ENCODE peak calls at places on chromosomes 5 and 9, in four cellular contexts. Q is IMR-90, E is testis, Y is H54. Z is an unnamed sample.
A peak's percentile ranks its signal among the peaks of the same experiment; 100 is the strongest.

GRCh38 chr9:105216440-105217178 is 27.8 kb upstream of the SLC44A1 start:
- DNase-seq in E (peak; percentile 58), Q (no peak), Y (no peak), Z (no peak)

GRCh38 chr5:137491121-137491520 is 8.0 kb downstream of the SPOCK1 start:
- DNase-seq in Y (no peak), Q (peak; percentile 38), E (no peak), Z (no peak)

GRCh38 chr5:6704361-6704851 is 8.8 kb upstream of the TENT4A start:
- DNase-seq in Y (peak; percentile 88), E (no peak), Q (peak; percentile 92), Z (peak; percentile 86)

GRCh38 chr5:76836585-76836984 is 13.2 kb upstream of the S100Z start:
- DNase-seq in Y (no peak), Q (no peak), E (no peak), Z (no peak)

GRCh38 chr5:68554566-68555279 is 339.2 kb downstream of the PIK3R1 start:
- DNase-seq in E (peak; percentile 85), Q (peak; percentile 59), Y (no peak), Z (no peak)

GRCh38 chr9:133417541-133418461 is at the start of gene REXO4:
- DNase-seq in E (peak; percentile 80), Q (peak; percentile 85), Y (peak; percentile 95), Z (peak; percentile 82)

GRCh38 chr5:73955447-73955846 is 329.5 kb downstream of the ARHGEF28 start:
- DNase-seq in E (no peak), Y (no peak), Q (no peak), Z (no peak)

GRCh38 chr9:27853529-27853928 is 280.2 kb upstream of the C9orf72 start:
- DNase-seq in Y (no peak), Q (no peak), E (no peak), Z (no peak)

GRCh38 chr5:17187401-17187800 is 30.0 kb upstream of the BASP1 start:
- DNase-seq in Q (peak; percentile 82), Y (no peak), E (no peak), Z (no peak)

GRCh38 chr9:129483467-129484324 is 137.2 kb downstream of the C9orf50 start:
- DNase-seq in Y (no peak), Q (peak; percentile 85), E (peak; percentile 89), Z (peak; percentile 94)

GRCh38 chr5:65066385-65066784 is 297.7 kb downstream of the CWC27 start:
- DNase-seq in Q (no peak), E (peak; percentile 46), Y (no peak), Z (no peak)

GRCh38 chr5:67234671-67235176 is 38.1 kb upstream of the CD180 start:
- DNase-seq in E (peak; percentile 33), Q (peak; percentile 76), Y (no peak), Z (no peak)

GRCh38 chr9:137168907-137169763 is 716 bp downstream of the LRRC26 start:
- DNase-seq in Q (peak; percentile 19), E (peak; percentile 58), Y (no peak), Z (no peak)

GRCh38 chr9:137167113-137167751 is 2.6 kb downstream of the LRRC26 start:
- DNase-seq in Y (no peak), E (no peak), Q (no peak), Z (no peak)

GRCh38 chr9:137168575-137168906 is 1.3 kb downstream of the LRRC26 start:
- DNase-seq in Y (no peak), E (no peak), Q (no peak), Z (no peak)

GRCh38 chr9:137166242-137167112 is 3.4 kb downstream of the LRRC26 start:
- DNase-seq in Y (no peak), E (no peak), Q (no peak), Z (no peak)

GRCh38 chr9:137167752-137168574 is 1.9 kb downstream of the LRRC26 start:
- DNase-seq in Q (no peak), E (no peak), Y (peak; percentile 96), Z (no peak)
- TF ChIP-seq POLR2A in Q (no peak), E (no peak), Y (no peak), Z (no peak)

GRCh38 chr9:130845254-130845653 is 10.2 kb downstream of the ABL1 start:
- DNase-seq in Q (no peak), Y (no peak), E (no peak), Z (no peak)

GRCh38 chr9:130846487-130847305 is 11.6 kb downstream of the ABL1 start:
- DNase-seq in Q (peak; percentile 80), E (peak; percentile 34), Y (no peak), Z (peak; percentile 84)

GRCh38 chr9:130849356-130849755 is 14.3 kb downstream of the ABL1 start:
- DNase-seq in Q (no peak), Y (no peak), E (no peak), Z (no peak)

GRCh38 chr9:130845901-130846381 is 10.9 kb downstream of the ABL1 start:
- DNase-seq in Q (peak; percentile 93), E (no peak), Y (no peak), Z (no peak)

DNA sequence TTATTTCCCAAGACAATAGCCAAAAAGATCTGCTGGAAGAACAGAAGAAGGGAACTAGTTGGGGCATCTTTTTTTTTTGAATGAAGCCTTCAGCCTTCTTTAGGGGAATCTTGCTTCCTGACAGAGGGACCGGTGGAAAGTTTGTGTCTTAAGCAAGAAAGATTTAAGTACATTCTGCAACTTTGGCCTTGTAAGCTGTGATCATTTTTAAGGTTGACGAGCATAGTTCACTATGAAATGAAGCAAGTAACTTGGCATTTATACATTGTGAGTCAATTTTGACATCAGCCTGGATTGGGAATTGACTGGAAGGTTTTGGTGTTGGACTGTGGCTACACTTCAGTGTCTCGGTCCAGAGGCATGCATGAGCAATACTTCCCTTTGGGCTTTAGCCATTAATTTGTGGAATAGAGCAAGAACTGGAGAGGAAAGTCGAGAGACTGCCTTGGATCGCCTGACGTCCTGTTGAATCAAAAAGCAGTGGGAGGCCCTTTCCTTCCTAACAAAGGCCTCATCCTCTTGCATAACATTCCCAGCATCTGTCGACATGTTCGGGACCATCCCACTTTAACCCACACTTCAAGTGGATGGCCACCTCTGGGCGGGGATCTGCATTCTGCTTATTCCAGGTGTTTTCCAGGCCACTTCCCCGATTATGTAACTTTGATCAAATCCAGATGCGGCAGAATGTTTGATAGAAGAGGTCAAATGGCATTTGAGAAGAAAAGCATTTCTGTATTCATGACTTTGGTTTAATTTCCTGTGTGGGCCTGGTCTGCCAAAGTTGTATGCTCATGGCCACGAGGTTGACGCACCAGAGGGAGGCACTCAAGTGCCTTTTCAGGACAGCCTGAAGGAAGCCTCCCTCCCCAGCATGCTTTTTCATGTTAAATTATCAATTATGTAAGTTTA is 12.5 kb downstream of the ABL1 start:
- DNase-seq in Y (no peak), Q (peak; percentile 100), E (peak; percentile 58), Z (peak; percentile 66)
- TF ChIP-seq POLR2A in Y (no peak), Q (peak; percentile 78), E (no peak), Z (peak; percentile 35)

GRCh38 chr5:134138416-134139376 is 24.2 kb downstream of the TCF7 start:
- DNase-seq in Y (peak; percentile 72), Q (peak; percentile 69), E (peak; percentile 6), Z (no peak)
- TF ChIP-seq POLR2A in Y (no peak), Q (no peak), E (no peak), Z (no peak)

GRCh38 chr9:125261501-125262216 is at the start of gene GAPVD1:
- DNase-seq in Y (peak; percentile 100), E (peak; percentile 88), Q (peak; percentile 72), Z (peak; percentile 85)
- TF ChIP-seq POLR2A in Y (peak; percentile 86), E (no peak), Q (peak; percentile 37), Z (peak; percentile 55)

DNA sequence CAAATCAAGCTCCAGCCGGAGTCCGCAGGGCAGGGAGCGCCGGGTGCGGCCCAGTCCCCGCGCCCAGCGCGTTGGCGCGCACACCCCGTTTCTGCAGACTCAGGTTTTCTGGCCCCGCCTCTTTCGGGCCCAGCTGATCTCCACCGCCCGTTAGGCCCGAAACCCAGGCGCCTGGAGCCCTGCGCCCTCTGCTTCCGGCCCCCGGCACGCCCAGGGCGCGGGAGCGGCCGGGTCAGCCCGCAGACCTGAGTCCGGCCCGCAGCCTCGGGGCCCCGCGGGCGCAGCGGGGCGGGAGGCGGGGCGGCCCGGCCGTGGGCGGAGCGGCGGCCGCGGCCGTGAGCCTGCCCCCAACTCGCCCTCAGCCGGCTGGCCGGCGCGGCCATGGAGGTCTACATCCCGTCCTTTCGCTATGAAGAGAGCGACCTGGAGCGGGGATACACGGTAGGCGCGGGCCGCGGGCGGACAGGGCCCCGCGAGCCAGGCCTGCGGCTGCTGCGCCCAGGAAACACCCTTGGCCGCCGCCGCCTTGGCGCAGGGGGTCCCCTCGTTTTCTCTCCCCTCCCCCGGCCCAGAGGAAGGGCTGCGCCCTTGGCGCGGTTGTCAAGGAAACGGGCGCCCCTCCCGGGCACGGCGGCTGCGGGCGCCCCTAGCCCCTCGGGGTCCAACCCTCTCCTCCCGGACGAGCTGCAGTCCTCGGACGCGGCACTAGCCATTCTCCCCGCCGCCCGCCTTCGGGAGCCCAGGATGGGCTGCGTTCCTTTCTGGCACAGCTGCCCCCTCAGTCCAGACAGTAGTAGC is at the start of gene SNX24:
- DNase-seq in Y (peak; percentile 73), Q (peak; percentile 56), E (peak; percentile 83), Z (peak; percentile 85)
- TF ChIP-seq POLR2A in Y (peak; percentile 79), Q (peak; percentile 53), E (no peak), Z (peak; percentile 23)

DNA sequence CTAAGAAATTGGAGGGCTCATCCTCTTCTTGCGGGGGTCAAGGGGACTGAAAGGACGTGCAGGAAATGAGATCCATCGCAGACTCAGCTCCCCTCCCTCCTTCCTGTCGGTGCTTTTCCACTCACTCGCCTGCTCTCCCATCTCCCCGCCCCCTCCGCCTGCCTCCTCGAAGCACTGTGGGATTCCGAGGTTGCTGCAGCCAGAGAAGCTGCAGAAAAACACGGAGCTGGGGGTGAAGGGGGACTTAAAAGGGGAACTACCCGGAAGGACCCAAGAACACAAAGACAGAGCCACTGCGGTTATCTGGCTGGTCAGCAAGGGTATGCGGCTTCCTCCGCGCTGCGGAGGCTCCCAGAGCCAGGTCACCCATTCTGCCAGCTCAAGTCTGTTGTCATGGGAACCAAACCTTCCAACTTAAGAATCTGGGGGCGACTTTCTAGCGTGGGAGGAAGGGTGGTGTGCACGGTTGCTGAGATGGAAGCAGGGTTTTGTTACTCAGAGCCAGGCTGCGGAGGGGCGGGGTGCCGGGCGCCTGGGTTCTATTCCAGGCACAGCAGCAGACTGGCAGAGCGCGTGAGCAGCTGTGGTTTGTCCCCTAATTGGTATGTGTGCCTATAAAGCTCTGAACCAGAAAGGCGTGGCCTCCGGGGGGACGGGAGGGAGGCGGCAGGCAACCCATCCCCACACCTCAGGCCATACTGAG is 24.9 kb downstream of the PCDHGC5 start:
- DNase-seq in Q (peak; percentile 87), Y (peak; percentile 59), E (peak; percentile 90), Z (peak; percentile 85)
- TF ChIP-seq POLR2A in Q (peak; percentile 56), Y (peak; percentile 22), E (no peak), Z (peak; percentile 45)

GRCh38 chr9:35689601-35690446 is at the start of gene TPM2:
- DNase-seq in Y (peak; percentile 44), Q (peak; percentile 90), E (peak; percentile 58), Z (peak; percentile 87)
- TF ChIP-seq POLR2A in Y (peak; percentile 93), Q (peak; percentile 99), E (no peak), Z (peak; percentile 41)

Z was measured in ovary.